ENCODE peak calls at places on chromosome 2, in nine cellular contexts. One of them, this sample, is unnamed. For H3K27me3, the result is how much of the 10 kb centered on the place peaks cover.

GRCh38 chr2:7427293-7428060 is 510.3 kb downstream of the RNF144A start:
- DNase-seq in CD8-positive, alpha-beta T cell: no peak
- DNase-seq in ovary: no peak
- DNase-seq in right cardiac atrium: no peak
- DNase-seq in testis: no peak
- DNase-seq in GM23338: peak
- DNase-seq in naive thymus-derived CD4-positive, alpha-beta T cell: peak
- DNase-seq in heart right ventricle: no peak
- DNase-seq in WERI-Rb-1: peak
- DNase-seq in this sample: peak

GRCh38 chr2:224253464-224253863 is 148.4 kb downstream of the FAM124B start:
- DNase-seq in ovary: no peak
- DNase-seq in naive thymus-derived CD4-positive, alpha-beta T cell: no peak
- DNase-seq in heart right ventricle: no peak
- DNase-seq in WERI-Rb-1: no peak
- DNase-seq in testis: no peak
- DNase-seq in CD8-positive, alpha-beta T cell: no peak
- DNase-seq in right cardiac atrium: no peak
- DNase-seq in GM23338: no peak
- DNase-seq in this sample: no peak

GRCh38 chr2:12106440-12107080 is 360.1 kb downstream of the LPIN1 start:
- DNase-seq in GM23338: no peak
- DNase-seq in CD8-positive, alpha-beta T cell: no peak
- DNase-seq in right cardiac atrium: peak
- DNase-seq in naive thymus-derived CD4-positive, alpha-beta T cell: no peak
- DNase-seq in ovary: peak
- DNase-seq in testis: no peak
- DNase-seq in WERI-Rb-1: no peak
- DNase-seq in heart right ventricle: peak
- DNase-seq in this sample: no peak

GRCh38 chr2:155733091-155733870 is 599.2 kb downstream of the NR4A2 start:
- DNase-seq in naive thymus-derived CD4-positive, alpha-beta T cell: no peak
- DNase-seq in ovary: no peak
- DNase-seq in WERI-Rb-1: peak
- DNase-seq in testis: no peak
- DNase-seq in right cardiac atrium: no peak
- DNase-seq in CD8-positive, alpha-beta T cell: no peak
- DNase-seq in heart right ventricle: no peak
- DNase-seq in GM23338: no peak
- DNase-seq in this sample: no peak

GRCh38 chr2:237012577-237013237 is 73.0 kb upstream of the COPS8 start:
- DNase-seq in right cardiac atrium: no peak
- DNase-seq in naive thymus-derived CD4-positive, alpha-beta T cell: no peak
- DNase-seq in GM23338: no peak
- DNase-seq in WERI-Rb-1: no peak
- DNase-seq in CD8-positive, alpha-beta T cell: no peak
- DNase-seq in testis: no peak
- DNase-seq in ovary: no peak
- DNase-seq in heart right ventricle: no peak
- DNase-seq in this sample: no peak

GRCh38 chr2:30566675-30567074 is 119.6 kb downstream of the LCLAT1 start:
- DNase-seq in testis: no peak
- DNase-seq in GM23338: no peak
- DNase-seq in naive thymus-derived CD4-positive, alpha-beta T cell: no peak
- DNase-seq in CD8-positive, alpha-beta T cell: no peak
- DNase-seq in right cardiac atrium: no peak
- DNase-seq in ovary: no peak
- DNase-seq in WERI-Rb-1: no peak
- DNase-seq in heart right ventricle: no peak
- DNase-seq in this sample: no peak

GRCh38 chr2:1498176-1498575 is 84.9 kb downstream of the TPO start:
- DNase-seq in WERI-Rb-1: peak
- DNase-seq in naive thymus-derived CD4-positive, alpha-beta T cell: no peak
- DNase-seq in right cardiac atrium: no peak
- DNase-seq in CD8-positive, alpha-beta T cell: no peak
- DNase-seq in heart right ventricle: no peak
- DNase-seq in GM23338: no peak
- DNase-seq in testis: no peak
- DNase-seq in ovary: no peak
- DNase-seq in this sample: no peak

GRCh38 chr2:28752608-28752984 is 966 bp downstream of the PPP1CB start:
- DNase-seq in GM23338: no peak
- DNase-seq in right cardiac atrium: no peak
- DNase-seq in ovary: no peak
- DNase-seq in naive thymus-derived CD4-positive, alpha-beta T cell: no peak
- DNase-seq in WERI-Rb-1: no peak
- DNase-seq in CD8-positive, alpha-beta T cell: no peak
- DNase-seq in testis: no peak
- DNase-seq in heart right ventricle: no peak
- DNase-seq in this sample: no peak

GRCh38 chr2:242064364-242065250 is 195.1 kb downstream of the RTP5 start:
- DNase-seq in GM23338: no peak
- DNase-seq in heart right ventricle: no peak
- DNase-seq in CD8-positive, alpha-beta T cell: no peak
- DNase-seq in WERI-Rb-1: no peak
- DNase-seq in ovary: no peak
- DNase-seq in testis: no peak
- DNase-seq in right cardiac atrium: no peak
- DNase-seq in naive thymus-derived CD4-positive, alpha-beta T cell: no peak
- DNase-seq in this sample: no peak

GRCh38 chr2:159738509-159739390 is 26.4 kb downstream of the MARCHF7 start:
- DNase-seq in WERI-Rb-1: no peak
- DNase-seq in naive thymus-derived CD4-positive, alpha-beta T cell: no peak
- DNase-seq in ovary: no peak
- DNase-seq in right cardiac atrium: peak
- DNase-seq in heart right ventricle: no peak
- DNase-seq in GM23338: peak
- DNase-seq in testis: no peak
- DNase-seq in CD8-positive, alpha-beta T cell: no peak
- DNase-seq in this sample: no peak

GRCh38 chr2:3470856-3471737 is 48.2 kb downstream of the ADI1 start:
- DNase-seq in ovary: no peak
- DNase-seq in GM23338: no peak
- DNase-seq in CD8-positive, alpha-beta T cell: no peak
- DNase-seq in heart right ventricle: no peak
- DNase-seq in WERI-Rb-1: no peak
- DNase-seq in right cardiac atrium: peak
- DNase-seq in naive thymus-derived CD4-positive, alpha-beta T cell: no peak
- DNase-seq in testis: no peak
- DNase-seq in this sample: no peak

GRCh38 chr2:68031546-68032160 is 31.2 kb downstream of the C1D start:
- DNase-seq in WERI-Rb-1: no peak
- DNase-seq in right cardiac atrium: no peak
- DNase-seq in heart right ventricle: no peak
- DNase-seq in CD8-positive, alpha-beta T cell: no peak
- DNase-seq in GM23338: peak
- DNase-seq in ovary: no peak
- DNase-seq in naive thymus-derived CD4-positive, alpha-beta T cell: no peak
- DNase-seq in testis: no peak
- DNase-seq in this sample: no peak

GRCh38 chr2:206531996-206532543 is 88.7 kb downstream of the ADAM23 start:
- DNase-seq in WERI-Rb-1: no peak
- DNase-seq in CD8-positive, alpha-beta T cell: no peak
- DNase-seq in heart right ventricle: peak
- DNase-seq in naive thymus-derived CD4-positive, alpha-beta T cell: no peak
- DNase-seq in right cardiac atrium: no peak
- DNase-seq in GM23338: no peak
- DNase-seq in testis: peak
- DNase-seq in ovary: no peak
- DNase-seq in this sample: no peak

GRCh38 chr2:177799531-177799930 is 273.0 kb downstream of the PDE11A start:
- DNase-seq in heart right ventricle: no peak
- DNase-seq in CD8-positive, alpha-beta T cell: no peak
- DNase-seq in ovary: no peak
- DNase-seq in testis: no peak
- DNase-seq in WERI-Rb-1: peak
- DNase-seq in right cardiac atrium: no peak
- DNase-seq in GM23338: peak
- DNase-seq in naive thymus-derived CD4-positive, alpha-beta T cell: no peak
- DNase-seq in this sample: no peak

GRCh38 chr2:9638532-9638931 is 7.7 kb upstream of the YWHAQ start:
- DNase-seq in testis: peak
- DNase-seq in CD8-positive, alpha-beta T cell: no peak
- DNase-seq in ovary: peak
- DNase-seq in heart right ventricle: peak
- DNase-seq in right cardiac atrium: peak
- DNase-seq in GM23338: no peak
- DNase-seq in WERI-Rb-1: no peak
- DNase-seq in naive thymus-derived CD4-positive, alpha-beta T cell: no peak
- DNase-seq in this sample: no peak

GRCh38 chr2:223688094-223688835 is 86.1 kb upstream of the SCG2 start:
- DNase-seq in GM23338: peak
- DNase-seq in naive thymus-derived CD4-positive, alpha-beta T cell: no peak
- DNase-seq in CD8-positive, alpha-beta T cell: no peak
- DNase-seq in WERI-Rb-1: no peak
- DNase-seq in right cardiac atrium: no peak
- DNase-seq in testis: no peak
- DNase-seq in heart right ventricle: no peak
- DNase-seq in ovary: no peak
- DNase-seq in this sample: no peak

DNA sequence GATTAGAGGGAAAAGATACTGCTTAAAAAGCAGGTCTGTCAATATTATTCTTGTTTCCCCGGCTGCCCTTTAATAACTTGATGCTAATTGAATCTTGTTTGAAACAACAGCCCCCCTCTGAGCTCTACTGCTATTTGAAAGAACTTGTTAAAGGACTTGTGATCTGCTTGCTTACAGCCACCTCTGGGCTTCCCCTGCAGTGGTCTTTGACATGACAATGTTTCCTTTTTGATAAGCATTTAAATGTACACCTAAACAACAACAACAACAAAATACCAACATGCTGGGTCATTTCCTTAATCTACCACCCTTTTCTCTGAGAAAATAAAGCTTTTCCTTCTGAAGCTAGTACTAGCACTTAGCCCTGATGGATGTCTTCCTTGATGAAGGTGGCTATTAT is 3.9 kb downstream of the HOXD1 start:
- DNase-seq in GM23338: peak
- DNase-seq in CD8-positive, alpha-beta T cell: no peak
- DNase-seq in testis: no peak
- DNase-seq in right cardiac atrium: no peak
- DNase-seq in heart right ventricle: no peak
- DNase-seq in ovary: no peak
- DNase-seq in WERI-Rb-1: no peak
- DNase-seq in naive thymus-derived CD4-positive, alpha-beta T cell: no peak
- DNase-seq in this sample: no peak
- H3K27me3 ChIP-seq in GM23338: half or more
- H3K27me3 ChIP-seq in CD8-positive, alpha-beta T cell: under half
- H3K27me3 ChIP-seq in testis: under half
- H3K27me3 ChIP-seq in right cardiac atrium: under half
- H3K27me3 ChIP-seq in heart right ventricle: half or more
- H3K27me3 ChIP-seq in ovary: under half
- H3K27me3 ChIP-seq in WERI-Rb-1: half or more
- H3K27me3 ChIP-seq in naive thymus-derived CD4-positive, alpha-beta T cell: under half
- H3K27me3 ChIP-seq in this sample: under half

GRCh38 chr2:226184540-226184939 is 615.1 kb downstream of the IRS1 start:
- DNase-seq in testis: no peak
- DNase-seq in ovary: no peak
- DNase-seq in right cardiac atrium: no peak
- DNase-seq in heart right ventricle: no peak
- DNase-seq in naive thymus-derived CD4-positive, alpha-beta T cell: no peak
- DNase-seq in CD8-positive, alpha-beta T cell: no peak
- DNase-seq in WERI-Rb-1: no peak
- DNase-seq in GM23338: no peak
- DNase-seq in this sample: no peak
- H3K27ac ChIP-seq in testis: no peak
- H3K27ac ChIP-seq in ovary: no peak
- H3K27ac ChIP-seq in right cardiac atrium: no peak
- H3K27ac ChIP-seq in heart right ventricle: no peak
- H3K27ac ChIP-seq in naive thymus-derived CD4-positive, alpha-beta T cell: no peak
- H3K27ac ChIP-seq in CD8-positive, alpha-beta T cell: no peak
- H3K27ac ChIP-seq in WERI-Rb-1: no peak
- H3K27ac ChIP-seq in GM23338: no peak
- H3K27ac ChIP-seq in this sample: no peak

GRCh38 chr2:173401716-173402326 is 47.1 kb downstream of the CDCA7 start:
- DNase-seq in heart right ventricle: no peak
- DNase-seq in CD8-positive, alpha-beta T cell: no peak
- DNase-seq in GM23338: peak
- DNase-seq in WERI-Rb-1: no peak
- DNase-seq in naive thymus-derived CD4-positive, alpha-beta T cell: no peak
- DNase-seq in right cardiac atrium: no peak
- DNase-seq in testis: no peak
- DNase-seq in ovary: no peak
- DNase-seq in this sample: no peak
- H3K4me3 ChIP-seq in heart right ventricle: peak
- H3K4me3 ChIP-seq in CD8-positive, alpha-beta T cell: no peak
- H3K4me3 ChIP-seq in GM23338: peak
- H3K4me3 ChIP-seq in WERI-Rb-1: peak
- H3K4me3 ChIP-seq in naive thymus-derived CD4-positive, alpha-beta T cell: no peak
- H3K4me3 ChIP-seq in right cardiac atrium: peak
- H3K4me3 ChIP-seq in testis: no peak
- H3K4me3 ChIP-seq in ovary: no peak
- H3K4me3 ChIP-seq in this sample: no peak

GRCh38 chr2:176169711-176170110 is 12.6 kb downstream of the HOXD3 start:
- DNase-seq in WERI-Rb-1: no peak
- DNase-seq in GM23338: no peak
- DNase-seq in heart right ventricle: no peak
- DNase-seq in naive thymus-derived CD4-positive, alpha-beta T cell: no peak
- DNase-seq in CD8-positive, alpha-beta T cell: no peak
- DNase-seq in testis: no peak
- DNase-seq in right cardiac atrium: no peak
- DNase-seq in ovary: no peak
- DNase-seq in this sample: no peak

GRCh38 chr2:176169181-176169580 is 12.1 kb downstream of the HOXD3 start:
- DNase-seq in GM23338: no peak
- DNase-seq in ovary: no peak
- DNase-seq in CD8-positive, alpha-beta T cell: no peak
- DNase-seq in heart right ventricle: no peak
- DNase-seq in right cardiac atrium: no peak
- DNase-seq in naive thymus-derived CD4-positive, alpha-beta T cell: no peak
- DNase-seq in WERI-Rb-1: no peak
- DNase-seq in testis: no peak
- DNase-seq in this sample: no peak

GRCh38 chr2:176165598-176166055 is 8.5 kb downstream of the HOXD3 start:
- DNase-seq in heart right ventricle: no peak
- DNase-seq in ovary: peak
- DNase-seq in right cardiac atrium: no peak
- DNase-seq in GM23338: no peak
- DNase-seq in testis: no peak
- DNase-seq in naive thymus-derived CD4-positive, alpha-beta T cell: no peak
- DNase-seq in WERI-Rb-1: no peak
- DNase-seq in CD8-positive, alpha-beta T cell: no peak
- DNase-seq in this sample: no peak

GRCh38 chr2:176166260-176166659 is 9.2 kb downstream of the HOXD3 start:
- DNase-seq in naive thymus-derived CD4-positive, alpha-beta T cell: no peak
- DNase-seq in right cardiac atrium: no peak
- DNase-seq in testis: no peak
- DNase-seq in GM23338: no peak
- DNase-seq in CD8-positive, alpha-beta T cell: no peak
- DNase-seq in WERI-Rb-1: no peak
- DNase-seq in heart right ventricle: no peak
- DNase-seq in ovary: no peak
- DNase-seq in this sample: no peak

DNA sequence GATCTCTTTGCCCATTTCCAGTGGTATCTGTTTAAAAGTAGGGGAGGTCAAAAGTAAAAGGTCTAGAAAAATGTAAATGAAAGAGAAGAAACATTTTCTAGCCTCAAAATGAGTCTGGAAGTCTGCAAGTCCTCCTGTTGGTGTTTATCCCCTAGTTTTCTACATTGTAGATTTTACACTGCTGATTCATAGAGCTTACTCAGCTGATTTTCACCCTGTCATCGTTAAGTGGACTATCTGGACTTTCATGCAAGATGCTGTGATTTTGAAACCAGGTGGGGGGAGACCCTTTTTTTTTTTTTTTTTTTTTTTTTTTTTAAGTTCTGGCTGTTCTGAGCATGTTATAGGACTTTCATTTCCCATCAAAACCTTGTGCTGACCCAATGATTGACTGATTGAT is 10.3 kb downstream of the HOXD3 start:
- DNase-seq in testis: no peak
- DNase-seq in CD8-positive, alpha-beta T cell: no peak
- DNase-seq in GM23338: no peak
- DNase-seq in ovary: no peak
- DNase-seq in heart right ventricle: no peak
- DNase-seq in WERI-Rb-1: no peak
- DNase-seq in naive thymus-derived CD4-positive, alpha-beta T cell: no peak
- DNase-seq in right cardiac atrium: no peak
- DNase-seq in this sample: no peak
- H3K27me3 ChIP-seq in testis: under half
- H3K27me3 ChIP-seq in CD8-positive, alpha-beta T cell: under half
- H3K27me3 ChIP-seq in GM23338: half or more
- H3K27me3 ChIP-seq in ovary: under half
- H3K27me3 ChIP-seq in heart right ventricle: half or more
- H3K27me3 ChIP-seq in WERI-Rb-1: half or more
- H3K27me3 ChIP-seq in naive thymus-derived CD4-positive, alpha-beta T cell: under half
- H3K27me3 ChIP-seq in right cardiac atrium: under half
- H3K27me3 ChIP-seq in this sample: under half